ENCODE peak calls at places on chromosomes 3 and 15, in four cellular contexts. F, J, E and O are unnamed samples. For H3K4me1, the result is how much of the 10 kb centered on the place peaks cover.

GRCh38 chr3:133924041-133924440 is 28.4 kb upstream of the RAB6B start:
- DNase-seq in F (no peak), J (no peak), E (no peak), O (no peak)

GRCh38 chr3:126393563-126393962 is 1.1 kb upstream of the CFAP100 start:
- DNase-seq in F (no peak), J (no peak), E (no peak), O (no peak)

GRCh38 chr3:18556503-18556902 is 131.4 kb upstream of the SATB1 start:
- DNase-seq in F (no peak), J (no peak), E (no peak), O (peak)

GRCh38 chr3:49883992-49884391 is 14.3 kb upstream of the CAMKV start:
- DNase-seq in F (no peak), J (no peak), E (no peak), O (no peak)

GRCh38 chr15:78389356-78389755 is 48.7 kb upstream of the IREB2 start:
- DNase-seq in F (no peak), J (no peak), E (no peak), O (no peak)

GRCh38 chr3:53570709-53571108 is 76.3 kb downstream of the CACNA1D start:
- DNase-seq in F (no peak), J (no peak), E (no peak), O (peak)

GRCh38 chr3:126613481-126614187 is 41.3 kb downstream of the TXNRD3 start:
- DNase-seq in F (no peak), J (no peak), E (no peak), O (no peak)

GRCh38 chr15:100812802-100813201 is 66.8 kb upstream of the ALDH1A3 start:
- DNase-seq in F (no peak), J (no peak), E (no peak), O (no peak)

GRCh38 chr3:198019115-198019514 is 59.1 kb downstream of the LMLN start:
- DNase-seq in F (no peak), J (no peak), E (no peak), O (no peak)

GRCh38 chr3:101811875-101812274 is 32.9 kb downstream of the NXPE3 start:
- DNase-seq in F (no peak), J (no peak), E (no peak), O (no peak)

GRCh38 chr3:117036259-117036799 is 326.8 kb downstream of the TUSC7 start:
- DNase-seq in F (peak), J (no peak), E (no peak), O (peak)

GRCh38 chr15:76024021-76024768 is 12.0 kb upstream of the NRG4 start:
- DNase-seq in F (no peak), J (no peak), E (no peak), O (no peak)

GRCh38 chr3:134609821-134610454 is 40.9 kb downstream of the KY start:
- DNase-seq in F (no peak), J (no peak), E (no peak), O (no peak)

GRCh38 chr3:193837347-193837827 is 244.4 kb downstream of the OPA1 start:
- DNase-seq in F (no peak), J (no peak), E (no peak), O (no peak)

GRCh38 chr15:90463381-90463780 is 66.3 kb upstream of the CRTC3 start:
- DNase-seq in F (no peak), J (no peak), E (no peak), O (no peak)

GRCh38 chr15:61155741-61156700 is 73.1 kb downstream of the RORA start:
- DNase-seq in F (peak), J (no peak), E (no peak), O (no peak)

GRCh38 chr3:121821421-121822199 is 13.2 kb downstream of the IQCB1 start:
- DNase-seq in F (no peak), J (no peak), E (no peak), O (no peak)

GRCh38 chr3:48684480-48685143 is 1.1 kb downstream of the NCKIPSD start:
- DNase-seq in F (peak), J (no peak), E (peak), O (peak)

GRCh38 chr15:47035756-47036155 is 681.5 kb upstream of the SEMA6D start:
- DNase-seq in F (no peak), J (no peak), E (no peak), O (no peak)

GRCh38 chr3:144590854-144591253 is 619.2 kb downstream of the DIPK2A start:
- DNase-seq in F (no peak), J (no peak), E (no peak), O (no peak)

GRCh38 chr3:107465064-107465631 is 57.6 kb upstream of the BBX start:
- DNase-seq in F (no peak), J (no peak), E (no peak), O (no peak)

GRCh38 chr15:44289352-44289790 is 852 bp downstream of the GOLM2 start:
- DNase-seq in F (no peak), J (no peak), E (no peak), O (no peak)

GRCh38 chr3:184223946-184224345 is 5.4 kb upstream of the VWA5B2 start:
- DNase-seq in F (no peak), J (no peak), E (no peak), O (no peak)

GRCh38 chr3:48407542-48408099 is 22.3 kb downstream of the PLXNB1 start:
- DNase-seq in F (no peak), J (peak), E (no peak), O (peak)

GRCh38 chr3:37922721-37923575 is 61.3 kb downstream of the CTDSPL start:
- DNase-seq in F (no peak), J (no peak), E (no peak), O (peak)

DNA sequence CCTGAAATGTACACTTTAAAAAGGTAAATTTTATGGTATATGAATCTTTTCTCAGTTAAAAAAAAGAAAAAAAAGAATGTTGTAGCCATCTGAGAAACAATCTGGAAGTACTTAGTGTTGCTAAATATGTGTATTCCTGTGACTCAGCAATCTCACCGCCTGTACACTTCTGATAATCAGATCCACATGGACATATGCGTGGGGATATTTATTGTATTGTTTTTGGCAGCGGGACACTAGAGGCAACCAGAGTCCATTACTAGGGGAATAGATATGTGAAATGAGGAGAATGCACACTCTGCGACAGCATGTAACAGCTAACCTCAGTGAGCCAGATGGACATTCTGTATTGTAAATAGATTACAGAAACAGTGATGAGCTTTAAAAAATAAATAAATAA is 65.4 kb downstream of the AQP9 start:
- DNase-seq in F (no peak), J (no peak), E (peak), O (no peak)
- TF ChIP-seq POLR2AphosphoS5 in F (no peak), J (no peak), E (peak), O (no peak)

GRCh38 chr3:43785551-43785950 is 94.8 kb downstream of the ABHD5 start:
- DNase-seq in F (no peak), J (no peak), E (no peak), O (no peak)

GRCh38 chr3:43784640-43785011 is 93.9 kb downstream of the ABHD5 start:
- DNase-seq in F (no peak), J (no peak), E (no peak), O (no peak)

GRCh38 chr3:43782541-43782940 is 91.8 kb downstream of the ABHD5 start:
- DNase-seq in F (no peak), J (no peak), E (no peak), O (no peak)

GRCh38 chr3:43786102-43786952 is 95.6 kb downstream of the ABHD5 start:
- DNase-seq in F (no peak), J (peak), E (no peak), O (no peak)

DNA sequence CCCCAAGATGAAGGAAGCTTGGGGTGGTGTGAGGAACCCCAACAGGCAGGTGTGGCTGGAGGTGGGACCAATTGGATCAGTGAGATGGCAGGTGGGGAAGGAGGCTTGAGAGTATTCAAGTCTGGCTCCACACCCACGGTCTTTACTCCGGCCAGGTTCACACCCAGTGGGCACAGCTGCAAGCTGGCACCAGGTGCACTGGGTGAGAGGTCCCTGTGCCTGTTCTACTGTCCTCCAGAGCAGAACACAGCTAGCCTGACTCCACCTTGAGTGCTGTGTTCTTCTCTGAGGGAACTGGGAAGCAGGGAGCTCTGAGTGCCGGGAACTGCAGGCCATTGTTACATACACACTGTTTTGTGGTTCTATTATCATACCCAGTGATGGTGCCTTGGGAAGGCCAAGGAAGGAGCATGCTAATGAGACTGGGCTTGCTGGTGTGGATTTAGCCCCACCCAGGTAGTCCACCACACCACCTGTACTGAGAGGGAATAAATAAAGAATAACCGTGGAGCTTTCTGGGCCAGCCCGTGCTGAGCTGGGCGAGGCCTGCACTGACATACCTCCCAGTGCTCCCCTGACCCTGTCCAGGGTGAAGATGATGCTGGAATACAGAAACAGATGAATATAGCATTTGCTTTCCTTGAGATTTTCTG is 93.4 kb downstream of the ABHD5 start:
- DNase-seq in F (peak), J (no peak), E (no peak), O (no peak)
- H3K27ac ChIP-seq in F (no peak), J (no peak), E (no peak), O (no peak)

GRCh38 chr3:42019144-42019952 is 57.4 kb upstream of the ULK4 start:
- DNase-seq in F (peak), J (no peak), E (no peak), O (peak)
- H3K4me1 ChIP-seq in F (half or more), J (half or more), E (under half), O (under half)

DNA sequence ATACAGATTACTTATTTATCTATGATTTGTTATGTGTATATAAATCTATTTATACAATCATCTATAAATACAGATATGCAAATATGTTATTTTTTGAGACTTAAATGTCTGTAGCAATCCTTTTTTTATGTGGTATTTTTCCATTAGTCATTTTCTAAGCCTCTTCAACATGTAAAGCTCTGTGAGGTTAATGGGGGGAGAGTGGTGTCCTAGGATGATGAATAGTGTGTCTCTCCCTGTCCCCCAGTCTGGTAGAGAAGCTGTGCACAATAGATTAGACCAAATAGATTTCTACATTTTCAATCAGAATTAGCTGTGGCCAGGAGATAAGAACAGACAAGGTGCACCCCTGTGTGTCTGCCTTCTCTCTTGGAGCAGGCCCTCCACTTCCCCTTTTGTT is 453.9 kb downstream of the LPP start:
- DNase-seq in F (no peak), J (no peak), E (no peak), O (no peak)
- TF ChIP-seq POLR2AphosphoS5 in F (no peak), J (no peak), E (no peak), O (no peak)

GRCh38 chr3:51398595-51399310 is 7.7 kb downstream of the RBM15B start:
- DNase-seq in F (no peak), J (no peak), E (no peak), O (no peak)

GRCh38 chr3:51395493-51396213 is 4.6 kb downstream of the RBM15B start:
- DNase-seq in F (no peak), J (no peak), E (no peak), O (no peak)

GRCh38 chr3:51397389-51397788 is 6.3 kb downstream of the RBM15B start:
- DNase-seq in F (no peak), J (no peak), E (no peak), O (no peak)

GRCh38 chr3:51394541-51394940 is 3.5 kb downstream of the RBM15B start:
- DNase-seq in F (no peak), J (no peak), E (no peak), O (no peak)

GRCh38 chr3:51396401-51396800 is 5.3 kb downstream of the RBM15B start:
- DNase-seq in F (no peak), J (no peak), E (no peak), O (no peak)
- H3K27ac ChIP-seq in F (no peak), J (no peak), E (no peak), O (no peak)

GRCh38 chr15:27341780-27342343 is 370.9 kb downstream of the GABRG3 start:
- DNase-seq in F (no peak), J (peak), E (no peak), O (no peak)
- H3K4me1 ChIP-seq in F (under half), J (under half), E (under half), O (under half)

GRCh38 chr3:52495777-52496602 is 852 bp downstream of the STAB1 start:
- DNase-seq in F (no peak), J (no peak), E (no peak), O (peak)

GRCh38 chr3:52494446-52494845 is 692 bp upstream of the STAB1 start:
- DNase-seq in F (no peak), J (no peak), E (no peak), O (peak)

GRCh38 chr3:52492059-52492458 is 3.1 kb upstream of the STAB1 start:
- DNase-seq in F (no peak), J (no peak), E (no peak), O (no peak)

GRCh38 chr3:52493232-52494017 is 1.7 kb upstream of the STAB1 start:
- DNase-seq in F (no peak), J (no peak), E (no peak), O (peak)

DNA sequence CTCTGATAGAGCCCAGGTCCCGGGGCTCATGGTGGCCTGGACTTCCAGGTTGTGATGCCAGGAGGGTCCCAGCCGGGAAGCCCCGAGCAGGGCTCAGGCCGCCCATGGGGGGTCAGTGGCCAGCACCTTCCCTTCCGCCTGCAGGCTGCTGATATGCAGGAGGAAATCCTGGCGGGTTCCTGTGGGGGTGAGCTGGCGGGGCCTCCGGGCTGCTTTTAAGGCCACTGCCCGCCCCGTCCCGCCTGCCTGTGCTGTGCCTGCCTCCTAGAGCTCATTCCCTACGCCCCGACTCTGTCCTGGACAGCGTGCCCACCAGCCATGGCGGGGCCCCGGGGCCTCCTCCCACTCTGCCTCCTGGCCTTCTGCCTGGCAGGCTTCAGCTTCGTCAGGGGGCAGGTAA is at the start of gene STAB1:
- DNase-seq in F (no peak), J (peak), E (peak), O (peak)
- TF ChIP-seq POLR2AphosphoS5 in F (no peak), J (peak), E (no peak), O (peak)